ENCODE peak calls at places on chromosomes 5 and 9, in ten cellular contexts. E, T, H, I, C, P, B, Z, D and M are unnamed samples.

GRCh38 chr9:21455320-21455719 is 15.1 kb downstream of the IFNA1 start:
- DNase-seq in T (peak), I (no peak), B (peak), C (no peak), E (no peak), H (peak), P (peak), Z (no peak), D (peak), M (peak)

GRCh38 chr9:6564868-6565267 is 80.7 kb downstream of the GLDC start:
- DNase-seq in C (no peak), P (peak), B (peak), I (peak), E (no peak), D (no peak), T (no peak), Z (no peak), H (no peak), M (no peak)

GRCh38 chr5:74067748-74068541 is 441.9 kb downstream of the ARHGEF28 start:
- DNase-seq in Z (no peak), H (no peak), E (no peak), B (peak), P (no peak), I (peak), T (no peak), D (peak), C (no peak), M (peak)

GRCh38 chr9:74309654-74310053 is 187.5 kb upstream of the RORB start:
- DNase-seq in C (no peak), Z (no peak), T (no peak), D (no peak), E (no peak), H (no peak), B (no peak), P (no peak), I (no peak), M (no peak)

GRCh38 chr9:110599468-110599867 is 19.9 kb upstream of the SVEP1 start:
- DNase-seq in E (no peak), D (no peak), C (no peak), H (peak), P (peak), I (no peak), B (no peak), Z (no peak), T (no peak), M (no peak)

GRCh38 chr5:38258319-38259061 is at the start of gene EGFLAM:
- DNase-seq in D (peak), H (peak), Z (no peak), P (peak), B (no peak), I (peak), C (peak), E (no peak), T (no peak), M (no peak)

GRCh38 chr9:128409998-128410397 is 10.7 kb upstream of the CERCAM start:
- DNase-seq in T (no peak), C (no peak), I (peak), P (peak), H (peak), D (peak), B (peak), Z (no peak), E (no peak), M (no peak)

GRCh38 chr9:27088981-27089380 is 20.0 kb upstream of the TEK start:
- DNase-seq in D (no peak), H (peak), T (no peak), B (peak), I (no peak), P (peak), C (no peak), E (no peak), Z (no peak), M (no peak)

GRCh38 chr5:157484768-157485167 is 24.8 kb downstream of the NIPAL4 start:
- DNase-seq in Z (no peak), D (no peak), B (peak), H (no peak), I (peak), T (no peak), P (peak), E (peak), C (no peak), M (no peak)

GRCh38 chr5:1794896-1795290 is 4.7 kb downstream of the MRPL36 start:
- DNase-seq in Z (no peak), D (no peak), E (no peak), P (no peak), C (no peak), H (no peak), T (no peak), I (no peak), B (no peak), M (no peak)

GRCh38 chr5:94181940-94182339 is 436.5 kb downstream of the KIAA0825 start:
- DNase-seq in C (no peak), D (peak), T (peak), Z (no peak), I (no peak), B (peak), E (no peak), H (no peak), P (peak), M (peak)

GRCh38 chr9:30774326-30774725 is 1610.1 kb upstream of the ACO1 start:
- DNase-seq in E (no peak), C (no peak), P (peak), B (no peak), T (no peak), D (peak), I (no peak), H (no peak), Z (no peak), M (no peak)

GRCh38 chr5:96785719-96786118 is 22.0 kb downstream of the ERAP1 start:
- DNase-seq in C (no peak), B (no peak), P (no peak), T (no peak), H (no peak), Z (no peak), D (no peak), I (no peak), E (no peak), M (no peak)

GRCh38 chr5:68147659-68148058 is 67.9 kb upstream of the PIK3R1 start:
- DNase-seq in E (no peak), H (no peak), Z (no peak), I (no peak), C (no peak), P (no peak), T (no peak), B (peak), D (no peak), M (no peak)

GRCh38 chr9:134055981-134056461 is 11.8 kb downstream of the BRD3 start:
- DNase-seq in T (peak), C (peak), B (peak), E (peak), Z (no peak), I (peak), D (peak), P (peak), H (no peak), M (no peak)

GRCh38 chr9:80874276-80874675 is 815.1 kb downstream of the TLE1 start:
- DNase-seq in E (no peak), H (peak), T (no peak), C (no peak), D (no peak), I (peak), Z (no peak), P (no peak), B (peak), M (no peak)

GRCh38 chr5:139678751-139679750 is 30.9 kb downstream of the CXXC5 start:
- DNase-seq in Z (no peak), D (no peak), H (no peak), C (peak), B (peak), E (no peak), T (no peak), P (no peak), I (peak), M (no peak)

GRCh38 chr9:96874947-96875459 is 20.7 kb upstream of the ZNF782 start:
- DNase-seq in H (peak), C (peak), E (no peak), Z (peak), B (peak), D (peak), I (peak), T (peak), P (peak), M (peak)

GRCh38 chr9:65420771-65421170 is 135.8 kb upstream of the FOXD4L5 start:
- DNase-seq in D (no peak), E (no peak), H (no peak), T (no peak), P (no peak), I (no peak), C (no peak), B (no peak), Z (no peak), M (no peak)

GRCh38 chr5:53438079-53438478 is 42.4 kb upstream of the FST start:
- DNase-seq in D (no peak), E (no peak), I (no peak), C (no peak), B (no peak), T (no peak), P (no peak), Z (no peak), H (no peak), M (no peak)

GRCh38 chr9:89471390-89471789 is 26.5 kb downstream of the SEMA4D start:
- DNase-seq in H (no peak), Z (no peak), D (no peak), E (no peak), I (no peak), B (no peak), P (no peak), C (no peak), T (no peak), M (no peak)

GRCh38 chr9:101705135-101705661 is 33.2 kb downstream of the GRIN3A start:
- DNase-seq in E (no peak), C (peak), B (peak), D (peak), T (peak), P (no peak), H (no peak), I (no peak), Z (no peak), M (no peak)

GRCh38 chr9:117555964-117556629 is 141.2 kb upstream of the ASTN2 start:
- DNase-seq in E (peak), P (peak), D (peak), T (peak), B (peak), Z (no peak), C (peak), I (no peak), H (peak), M (no peak)

GRCh38 chr9:659286-659685 is 182.2 kb upstream of the DMRT1 start:
- DNase-seq in Z (no peak), P (no peak), T (no peak), C (no peak), H (no peak), B (no peak), I (no peak), E (no peak), D (no peak), M (no peak)

GRCh38 chr9:115146581-115147021 is 28.6 kb upstream of the TNC start:
- DNase-seq in E (no peak), I (peak), P (peak), D (peak), H (peak), Z (no peak), T (no peak), C (no peak), B (peak), M (no peak)

GRCh38 chr5:126680215-126680817 is 79.6 kb downstream of the PHAX start:
- DNase-seq in I (peak), E (no peak), Z (no peak), T (no peak), C (no peak), P (peak), B (peak), D (no peak), H (peak), M (no peak)
- H3K4me3 ChIP-seq in I (no peak), E (no peak), Z (no peak), T (no peak), C (no peak), P (no peak), B (no peak), D (no peak), H (no peak), M (no peak)

DNA sequence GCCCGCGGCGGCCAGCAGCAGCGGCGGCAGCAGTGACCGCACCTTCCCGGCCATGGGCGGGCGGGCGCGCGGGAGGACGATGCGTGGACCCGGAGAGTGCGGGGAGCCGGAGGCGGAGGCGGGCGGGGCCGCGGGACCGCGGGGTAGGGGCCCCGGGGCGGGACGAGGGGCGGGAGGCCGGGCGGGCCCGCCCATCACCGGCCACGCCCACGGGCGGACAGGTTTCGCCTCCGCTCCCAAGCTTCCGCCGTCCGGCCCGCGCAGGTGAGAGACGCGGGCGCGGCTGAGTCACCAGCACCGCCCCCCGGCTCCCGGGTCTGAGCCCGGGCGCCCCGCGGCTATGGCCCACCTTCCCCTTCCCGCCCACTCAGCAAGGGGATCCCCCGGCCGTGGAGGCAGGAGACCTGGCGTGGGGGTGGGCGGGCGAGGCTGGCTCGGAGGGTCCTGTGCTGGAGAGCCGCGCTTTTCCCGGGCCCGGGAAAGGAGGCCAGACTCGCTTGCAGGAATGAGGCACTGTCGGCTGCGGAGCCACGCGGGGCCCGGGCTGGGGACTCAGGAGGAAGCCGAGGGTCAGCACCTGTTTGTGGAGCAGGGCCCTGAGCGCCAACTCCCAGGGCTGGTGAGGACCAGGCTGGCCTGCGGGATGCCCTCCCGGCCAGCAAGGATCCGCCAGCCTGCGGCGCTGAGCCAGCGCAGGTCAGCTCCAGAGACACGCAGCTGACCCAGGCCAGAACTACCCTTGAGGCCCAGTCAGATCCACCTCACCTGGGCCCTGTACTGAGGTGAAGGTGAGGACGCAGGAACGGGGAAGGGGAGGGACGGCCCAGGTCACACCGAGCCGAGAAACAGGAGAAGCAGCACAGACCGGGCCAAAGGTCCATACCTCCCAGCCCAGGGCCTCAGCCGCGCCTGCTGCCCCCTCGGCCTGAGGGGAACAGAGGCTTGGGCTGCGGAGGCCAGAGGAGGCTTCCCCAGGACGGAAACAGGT is at the start of gene ENTPD2:
- DNase-seq in E (no peak), P (no peak), Z (peak), D (no peak), C (peak), H (no peak), I (no peak), T (peak), B (no peak), M (no peak)
- H3K4me3 ChIP-seq in E (peak), P (no peak), Z (no peak), D (peak), C (peak), H (no peak), I (no peak), T (peak), B (no peak), M (peak)

GRCh38 chr5:36606052-36606436 is 362 bp upstream of the SLC1A3 start:
- DNase-seq in H (no peak), P (no peak), Z (no peak), E (no peak), T (no peak), I (no peak), B (peak), C (no peak), D (no peak), M (no peak)

GRCh38 chr5:36606437-36607113 is at the start of gene SLC1A3:
- DNase-seq in H (peak), I (peak), Z (no peak), C (peak), D (peak), E (peak), P (peak), T (peak), B (peak), M (peak)

GRCh38 chr5:36607114-36607561 is 732 bp downstream of the SLC1A3 start:
- DNase-seq in Z (no peak), C (peak), T (peak), D (peak), P (peak), I (peak), B (peak), E (no peak), H (peak), M (peak)

GRCh38 chr5:36610629-36611028 is 4.2 kb downstream of the SLC1A3 start:
- DNase-seq in I (no peak), C (no peak), D (no peak), H (no peak), P (no peak), B (no peak), E (peak), Z (no peak), T (no peak), M (no peak)

DNA sequence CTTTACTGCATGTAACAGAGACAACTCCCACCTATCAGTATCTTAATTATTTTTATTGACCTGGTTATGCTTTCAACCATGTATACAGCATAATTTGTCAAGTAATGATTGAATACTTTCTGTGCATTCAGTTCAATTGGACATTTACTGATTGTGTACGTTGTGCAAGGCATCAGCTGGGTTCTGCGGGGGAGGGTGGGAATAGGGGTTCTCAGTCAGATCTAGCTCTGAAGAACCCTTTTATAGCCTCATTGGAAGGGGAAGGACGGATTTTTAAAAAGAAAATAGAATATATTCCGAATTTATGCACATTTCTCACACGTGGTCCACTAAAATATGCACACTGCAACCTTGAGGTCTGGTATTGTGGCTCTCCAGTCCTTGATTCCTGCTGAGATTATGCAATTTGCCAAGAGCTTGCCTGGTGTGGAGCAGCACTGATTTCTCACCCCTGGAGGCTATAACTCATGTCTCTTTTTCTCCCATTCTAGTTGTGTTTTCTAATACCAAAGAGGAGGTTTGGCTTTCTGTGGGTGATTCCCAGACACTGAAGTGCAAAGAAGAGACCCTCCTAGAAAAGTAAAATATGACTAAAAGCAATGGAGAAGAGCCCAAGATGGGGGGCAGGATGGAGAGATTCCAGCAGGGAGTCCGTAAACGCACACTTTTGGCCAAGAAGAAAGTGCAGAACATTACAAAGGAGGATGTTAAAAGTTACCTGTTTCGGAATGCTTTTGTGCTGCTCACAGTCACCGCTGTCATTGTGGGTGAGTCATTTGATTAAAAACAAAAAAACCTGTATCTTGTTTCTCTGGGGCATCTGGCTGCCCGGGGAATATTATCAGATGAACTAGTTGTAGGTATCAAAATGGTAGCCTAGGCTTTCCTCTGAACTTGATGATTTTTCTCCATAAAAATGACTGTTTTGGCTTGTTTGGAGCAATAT is 1.7 kb downstream of the SLC1A3 start:
- DNase-seq in P (no peak), D (no peak), H (peak), C (no peak), T (no peak), B (peak), Z (no peak), I (peak), E (no peak), M (no peak)
- H3K4me3 ChIP-seq in P (no peak), D (no peak), H (no peak), C (no peak), T (no peak), B (peak), Z (no peak), I (peak), E (peak), M (peak)

DNA sequence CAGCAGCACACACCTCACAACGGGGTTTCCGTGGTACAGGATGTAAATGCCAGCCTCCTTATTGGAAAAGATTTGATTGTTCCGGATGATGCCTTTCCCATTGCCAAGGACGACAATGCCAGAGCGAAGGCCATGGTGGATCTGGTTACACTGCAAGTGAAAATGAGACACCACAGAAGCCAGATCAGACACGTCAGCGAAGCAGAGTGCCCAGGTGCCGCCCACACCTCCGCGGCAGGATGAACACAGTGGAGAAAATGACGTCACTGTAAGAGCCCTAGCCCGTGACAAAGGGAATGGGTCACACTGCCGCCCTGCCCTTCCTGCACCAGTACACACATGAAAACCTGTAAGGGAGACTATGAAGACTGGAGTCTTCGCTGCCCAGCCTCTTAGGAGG is 43.4 kb downstream of the POLR1E start:
- DNase-seq in E (no peak), C (no peak), Z (peak), B (peak), T (peak), H (no peak), P (no peak), D (no peak), I (no peak), M (no peak)
- H3K4me3 ChIP-seq in E (no peak), C (no peak), Z (no peak), B (no peak), T (no peak), H (no peak), P (no peak), D (no peak), I (no peak), M (no peak)

GRCh38 chr5:151095341-151096000 is 14.6 kb upstream of the TNIP1 start:
- DNase-seq in B (peak), D (peak), H (peak), T (peak), E (no peak), P (peak), I (peak), Z (no peak), C (peak), M (no peak)

GRCh38 chr5:151094861-151095260 is 14.0 kb upstream of the TNIP1 start:
- DNase-seq in I (peak), B (peak), P (peak), D (no peak), T (peak), H (peak), C (no peak), E (no peak), Z (no peak), M (no peak)

GRCh38 chr5:151092750-151093149 is 11.9 kb upstream of the TNIP1 start:
- DNase-seq in E (no peak), D (no peak), I (peak), Z (no peak), B (peak), C (no peak), T (peak), H (peak), P (peak), M (no peak)

GRCh38 chr5:151094054-151094858 is 13.4 kb upstream of the TNIP1 start:
- DNase-seq in Z (peak), P (peak), H (peak), D (peak), C (no peak), E (no peak), B (no peak), I (peak), T (peak), M (no peak)

DNA sequence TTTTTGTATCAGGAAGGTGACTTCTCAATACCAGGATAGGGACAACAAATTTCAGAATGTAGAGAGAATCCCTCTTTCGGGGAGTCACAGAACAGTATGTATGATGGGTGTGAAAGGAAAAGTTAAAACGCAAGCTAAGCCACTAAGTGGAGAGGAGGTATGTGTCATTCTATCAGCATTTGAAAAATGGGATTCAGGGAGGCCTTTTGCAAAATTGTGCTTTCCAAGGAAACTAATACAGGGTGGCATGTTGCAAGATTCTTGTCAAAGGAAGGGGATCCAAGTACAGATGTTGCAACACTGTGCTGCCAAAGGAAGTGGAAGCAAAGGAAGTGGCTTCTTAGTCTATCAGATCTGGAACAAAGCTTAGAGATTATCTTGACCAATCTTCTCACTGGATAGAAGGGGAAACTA is 12.6 kb upstream of the TNIP1 start:
- DNase-seq in C (no peak), T (peak), P (peak), B (peak), E (peak), D (peak), Z (no peak), I (peak), H (peak), M (no peak)
- H3K4me3 ChIP-seq in C (no peak), T (no peak), P (no peak), B (no peak), E (no peak), D (no peak), Z (no peak), I (no peak), H (no peak), M (no peak)

GRCh38 chr5:179887802-179888201 is 19.9 kb downstream of the TBC1D9B start:
- DNase-seq in T (no peak), P (no peak), Z (no peak), C (no peak), H (no peak), D (no peak), E (no peak), I (no peak), B (no peak), M (no peak)
- H3K4me3 ChIP-seq in T (no peak), P (no peak), Z (no peak), C (no peak), H (no peak), D (no peak), E (no peak), I (no peak), B (no peak), M (no peak)